ENCODE peak calls at places on chromosomes 11 and 22, in ten cellular contexts. D, B, Y, P, J, S, K, Z, G and T are unnamed samples.

GRCh38 chr11:34346551-34346950 is 11.3 kb downstream of the ABTB2 start:
- DNase-seq in D (peak), B (peak), Y (no peak), P (no peak), J (peak), S (peak), K (no peak), Z (peak), G (peak), T (no peak)

GRCh38 chr11:14179126-14179820 is 179.7 kb downstream of the RRAS2 start:
- DNase-seq in D (peak), B (no peak), Y (no peak), P (no peak), J (peak), S (no peak), K (no peak), Z (peak), G (peak), T (no peak)

GRCh38 chr11:1774886-1775285 is 11.2 kb upstream of the CTSD start:
- DNase-seq in D (no peak), B (no peak), Y (no peak), P (no peak), J (no peak), S (no peak), K (no peak), Z (no peak), G (no peak), T (no peak)

GRCh38 chr11:124195419-124195734 is 12.2 kb downstream of the OR10D3 start:
- DNase-seq in D (no peak), B (no peak), Y (no peak), P (no peak), J (no peak), S (no peak), K (no peak), Z (no peak), G (no peak), T (no peak)

GRCh38 chr11:122367809-122368231 is 251.8 kb upstream of the BLID start:
- DNase-seq in D (peak), B (no peak), Y (no peak), P (no peak), J (peak), S (no peak), K (peak), Z (peak), G (peak), T (no peak)

GRCh38 chr22:31342389-31343125 is 3.6 kb downstream of the PATZ1 start:
- DNase-seq in D (no peak), B (no peak), Y (no peak), P (no peak), J (no peak), S (no peak), K (no peak), Z (no peak), G (no peak), T (no peak)

GRCh38 chr11:75161506-75161905 is 10.6 kb downstream of the SLCO2B1 start:
- DNase-seq in D (no peak), B (no peak), Y (no peak), P (no peak), J (no peak), S (no peak), K (peak), Z (no peak), G (no peak), T (no peak)

GRCh38 chr11:117693344-117693743 is 103.7 kb downstream of the DSCAML1 start:
- DNase-seq in D (no peak), B (no peak), Y (no peak), P (no peak), J (no peak), S (peak), K (no peak), Z (no peak), G (no peak), T (no peak)

GRCh38 chr11:117839234-117839882 is 14.8 kb upstream of the FXYD2 start:
- DNase-seq in D (no peak), B (no peak), Y (no peak), P (no peak), J (no peak), S (no peak), K (no peak), Z (no peak), G (no peak), T (no peak)

GRCh38 chr22:39954584-39955055 is 5.6 kb upstream of the TMA7B start:
- DNase-seq in D (peak), B (no peak), Y (no peak), P (no peak), J (peak), S (peak), K (no peak), Z (peak), G (peak), T (no peak)

GRCh38 chr11:19279455-19279854 is 38.7 kb upstream of the E2F8 start:
- DNase-seq in D (no peak), B (no peak), Y (peak), P (no peak), J (no peak), S (no peak), K (no peak), Z (no peak), G (no peak), T (no peak)

GRCh38 chr11:116890193-116890592 is 52.8 kb upstream of the APOA1 start:
- DNase-seq in D (peak), B (no peak), Y (no peak), P (no peak), J (no peak), S (no peak), K (peak), Z (peak), G (no peak), T (no peak)

GRCh38 chr11:117572671-117573070 is 224.3 kb downstream of the DSCAML1 start:
- DNase-seq in D (no peak), B (no peak), Y (no peak), P (no peak), J (no peak), S (no peak), K (no peak), Z (no peak), G (no peak), T (no peak)

GRCh38 chr22:28799834-28800307 is 498 bp downstream of the XBP1 start:
- DNase-seq in D (peak), B (peak), Y (no peak), P (peak), J (peak), S (peak), K (peak), Z (peak), G (peak), T (peak)

GRCh38 chr11:36818410-36818809 is 220.4 kb upstream of the RAG2 start:
- DNase-seq in D (no peak), B (no peak), Y (peak), P (no peak), J (peak), S (peak), K (no peak), Z (no peak), G (peak), T (no peak)

GRCh38 chr11:37849731-37850130 is 1251.7 kb upstream of the RAG2 start:
- DNase-seq in D (peak), B (no peak), Y (no peak), P (no peak), J (peak), S (no peak), K (no peak), Z (peak), G (peak), T (no peak)

GRCh38 chr22:18035740-18036139 is 11.4 kb upstream of the MICAL3 start:
- DNase-seq in D (peak), B (no peak), Y (no peak), P (no peak), J (no peak), S (peak), K (no peak), Z (peak), G (peak), T (no peak)

GRCh38 chr22:43000441-43001175 is 14.3 kb downstream of the PACSIN2 start:
- DNase-seq in D (peak), B (no peak), Y (no peak), P (no peak), J (peak), S (no peak), K (no peak), Z (no peak), G (peak), T (no peak)

GRCh38 chr11:121137005-121137404 is 36.0 kb downstream of the TECTA start:
- DNase-seq in D (no peak), B (no peak), Y (no peak), P (no peak), J (no peak), S (no peak), K (no peak), Z (no peak), G (no peak), T (no peak)

GRCh38 chr11:57158180-57158579 is 23.6 kb upstream of the LRRC55 start:
- DNase-seq in D (no peak), B (no peak), Y (no peak), P (no peak), J (no peak), S (no peak), K (no peak), Z (no peak), G (no peak), T (no peak)

GRCh38 chr22:23613193-23613973 is 18.7 kb downstream of the DRICH1 start:
- DNase-seq in D (no peak), B (no peak), Y (no peak), P (no peak), J (no peak), S (no peak), K (no peak), Z (peak), G (peak), T (no peak)

GRCh38 chr22:24216541-24217209 is 28.2 kb downstream of the GGT5 start:
- DNase-seq in D (no peak), B (no peak), Y (no peak), P (no peak), J (no peak), S (no peak), K (no peak), Z (no peak), G (no peak), T (no peak)

GRCh38 chr11:75476716-75477613 is 44.0 kb upstream of the KLHL35 start:
- DNase-seq in D (no peak), B (no peak), Y (no peak), P (no peak), J (no peak), S (no peak), K (no peak), Z (no peak), G (no peak), T (no peak)

GRCh38 chr11:129861702-129862107 is 33.7 kb downstream of the NFRKB start:
- DNase-seq in D (peak), B (peak), Y (no peak), P (no peak), J (peak), S (peak), K (peak), Z (peak), G (peak), T (no peak)

GRCh38 chr11:130874396-130874795 is 41.9 kb downstream of the SNX19 start:
- DNase-seq in D (no peak), B (no peak), Y (no peak), P (no peak), J (no peak), S (no peak), K (no peak), Z (peak), G (peak), T (no peak)

GRCh38 chr11:35752115-35752514 is 89.5 kb downstream of the TRIM44 start:
- DNase-seq in D (no peak), B (no peak), Y (no peak), P (no peak), J (peak), S (no peak), K (peak), Z (no peak), G (no peak), T (no peak)

GRCh38 chr11:11810764-11811726 is 30.7 kb upstream of the USP47 start:
- DNase-seq in D (no peak), B (no peak), Y (no peak), P (no peak), J (no peak), S (no peak), K (no peak), Z (no peak), G (no peak), T (no peak)

GRCh38 chr11:65615950-65616574 is 486 bp downstream of the PCNX3 start:
- DNase-seq in D (peak), B (no peak), Y (peak), P (no peak), J (peak), S (peak), K (no peak), Z (peak), G (peak), T (no peak)

GRCh38 chr11:8729837-8730696 is 47.5 kb downstream of the RPL27A start:
- DNase-seq in D (no peak), B (no peak), Y (no peak), P (no peak), J (no peak), S (no peak), K (no peak), Z (no peak), G (no peak), T (no peak)

GRCh38 chr11:33830903-33831648 is 56.8 kb upstream of the FBXO3 start:
- DNase-seq in D (no peak), B (no peak), Y (no peak), P (no peak), J (no peak), S (no peak), K (no peak), Z (no peak), G (peak), T (no peak)